ENCODE peak calls at places on chromosomes 11 and 22, in seven cellular contexts. D is NCI-H1105 treated with DMSO at 0.1 percent for 48 hours; W is NCI-H2081; B is PC-9; R is activated naive CD8-positive, alpha-beta T cell treated with anti-CD3 and anti-CD28 coated beads, Interleukin-2, amount 50 U/mL, for 24 hours; A is T-helper 22 cell; S is stimulated activated CD4-positive, alpha-beta T cell treated with anti-CD3 and anti-CD28 coated beads, Interleukin-2, amount 100 ng/mL, for 24 hours. K is an unnamed sample.

GRCh38 chr22:25551396-25551795 is 13.1 kb upstream of the GRK3 start:
- DNase-seq in S (no peak), D (no peak), A (no peak), B (no peak), R (no peak), W (no peak), K (no peak)

GRCh38 chr22:24305260-24305692 is 34.6 kb downstream of the SPECC1L start:
- DNase-seq in W (no peak), B (no peak), S (no peak), R (no peak), D (no peak), A (no peak), K (peak)

GRCh38 chr11:19800162-19800561 is 87.5 kb downstream of the NAV2 start:
- DNase-seq in A (no peak), D (no peak), S (no peak), R (no peak), B (no peak), W (no peak), K (no peak)

GRCh38 chr22:36507518-36508010 is 724 bp upstream of the FOXRED2 start:
- DNase-seq in R (no peak), B (no peak), D (no peak), W (no peak), A (no peak), S (no peak), K (no peak)

GRCh38 chr11:64400096-64400495 is 41.1 kb downstream of the RPS6KA4 start:
- DNase-seq in S (no peak), B (peak), D (no peak), R (no peak), A (no peak), W (no peak), K (no peak)

GRCh38 chr11:115244314-115244713 is 259.9 kb downstream of the CADM1 start:
- DNase-seq in W (no peak), D (no peak), B (no peak), A (no peak), R (no peak), S (no peak), K (no peak)

GRCh38 chr11:113552271-113552670 is 77.1 kb upstream of the DRD2 start:
- DNase-seq in W (no peak), B (no peak), S (no peak), D (no peak), R (no peak), A (no peak), K (no peak)

GRCh38 chr11:116714902-116715301 is 57.9 kb downstream of the BUD13 start:
- DNase-seq in S (no peak), B (no peak), W (no peak), D (no peak), A (no peak), R (no peak), K (no peak)

GRCh38 chr11:70661763-70662501 is 263.6 kb downstream of the CTTN start:
- DNase-seq in W (no peak), A (no peak), R (no peak), B (no peak), S (no peak), D (no peak), K (no peak)

GRCh38 chr22:46969961-46970360 is 207.5 kb downstream of the TBC1D22A start:
- DNase-seq in R (peak), B (no peak), W (no peak), A (no peak), S (no peak), D (no peak), K (peak)

GRCh38 chr11:134652586-134653255 is 240.7 kb upstream of the B3GAT1 start:
- DNase-seq in B (no peak), W (no peak), R (no peak), A (no peak), D (no peak), S (no peak), K (no peak)